ENCODE peak calls at places on chromosome 1, in eight cellular contexts. F is Peyer's patch, Q is prostate gland, K is heart left ventricle, L is uterus, M is breast epithelium, T is right lobe of liver, Z is lower leg skin. I is an unnamed sample.

GRCh38 chr1:5724847-5725246 is 267.4 kb downstream of the NPHP4 start:
- DNase-seq in L (no peak), K (no peak), T (peak), F (peak), Z (no peak), Q (no peak), M (no peak), I (no peak)

GRCh38 chr1:161994153-161994814 is 29.4 kb downstream of the OLFML2B start:
- DNase-seq in Z (no peak), F (no peak), Q (no peak), M (no peak), L (peak), K (no peak), T (no peak), I (no peak)

GRCh38 chr1:94894630-94895029 is 32.3 kb downstream of the CNN3 start:
- DNase-seq in L (no peak), K (no peak), F (no peak), Z (no peak), M (no peak), T (no peak), Q (no peak), I (no peak)

GRCh38 chr1:58072450-58072849 is 474.1 kb downstream of the OMA1 start:
- DNase-seq in F (no peak), K (no peak), L (no peak), Z (no peak), T (no peak), Q (no peak), M (no peak), I (no peak)

GRCh38 chr1:14500041-14500440 is 98.4 kb upstream of the KAZN start:
- DNase-seq in K (no peak), Q (no peak), L (no peak), Z (no peak), T (no peak), F (no peak), M (no peak), I (no peak)

GRCh38 chr1:221708076-221708571 is 33.8 kb downstream of the DUSP10 start:
- DNase-seq in M (no peak), T (no peak), L (no peak), F (no peak), K (no peak), Q (no peak), Z (peak), I (no peak)

GRCh38 chr1:66999640-67000400 is 54.1 kb downstream of the SLC35D1 start:
- DNase-seq in K (no peak), Z (no peak), M (no peak), T (no peak), Q (no peak), L (no peak), F (no peak), I (no peak)

GRCh38 chr1:207823531-207823879 is 71.7 kb downstream of the CD46 start:
- DNase-seq in K (no peak), Z (no peak), T (no peak), L (no peak), Q (no peak), M (no peak), F (no peak), I (no peak)

GRCh38 chr1:55690366-55690765 is 475.2 kb upstream of the USP24 start:
- DNase-seq in Z (no peak), T (no peak), Q (no peak), L (no peak), M (peak), K (no peak), F (no peak), I (no peak)

GRCh38 chr1:6443339-6444115 is 19.0 kb downstream of the ESPN start:
- DNase-seq in Q (no peak), F (no peak), Z (no peak), T (no peak), K (no peak), L (no peak), M (no peak), I (no peak)

GRCh38 chr1:98962156-98962555 is 42.5 kb downstream of the PLPPR5 start:
- DNase-seq in Z (no peak), T (no peak), M (no peak), Q (no peak), K (no peak), L (no peak), F (no peak), I (no peak)

GRCh38 chr1:145960468-145961108 is 2.8 kb upstream of the LIX1L start:
- DNase-seq in Q (peak), F (peak), K (peak), Z (peak), L (peak), M (peak), T (peak), I (peak)

GRCh38 chr1:174769961-174770549 is 229.7 kb upstream of the CACYBP start:
- DNase-seq in M (no peak), L (no peak), F (no peak), Z (no peak), Q (no peak), T (no peak), K (no peak), I (no peak)

GRCh38 chr1:97200627-97201026 is 479.0 kb downstream of the PTBP2 start:
- DNase-seq in Z (no peak), F (no peak), T (no peak), K (no peak), Q (no peak), M (no peak), L (no peak), I (no peak)

GRCh38 chr1:6638226-6638625 is 13.6 kb downstream of the THAP3 start:
- DNase-seq in L (peak), Z (peak), T (no peak), K (peak), F (no peak), Q (peak), M (no peak), I (no peak)

GRCh38 chr1:213418268-213419068 is 367.4 kb downstream of the RPS6KC1 start:
- DNase-seq in F (no peak), T (no peak), K (peak), Q (no peak), M (no peak), L (no peak), Z (no peak), I (no peak)

GRCh38 chr1:7595338-7595737 is 175.8 kb upstream of the VAMP3 start:
- DNase-seq in Q (no peak), F (no peak), L (no peak), K (no peak), M (no peak), Z (no peak), T (peak), I (no peak)

GRCh38 chr1:30405631-30406212 is 317.7 kb downstream of the MATN1 start:
- DNase-seq in K (peak), T (peak), L (no peak), Z (no peak), F (peak), M (peak), Q (no peak), I (no peak)

GRCh38 chr1:147496044-147496443 is 45.3 kb upstream of the BCL9 start:
- DNase-seq in L (no peak), M (no peak), F (no peak), Z (no peak), K (no peak), Q (no peak), T (no peak), I (no peak)

GRCh38 chr1:245773344-245773743 is 618.6 kb downstream of the KIF26B start:
- DNase-seq in Z (no peak), L (no peak), M (no peak), Q (no peak), F (no peak), K (no peak), T (no peak), I (no peak)

GRCh38 chr1:41536296-41536695 is 51.8 kb upstream of the EDN2 start:
- DNase-seq in T (no peak), M (no peak), L (peak), K (no peak), F (peak), Z (no peak), Q (no peak), I (peak)

GRCh38 chr1:215992620-215993019 is 425.5 kb downstream of the KCTD3 start:
- DNase-seq in L (no peak), Q (no peak), K (no peak), T (no peak), Z (no peak), F (no peak), M (no peak), I (no peak)

GRCh38 chr1:56676571-56677035 is 31.5 kb downstream of the PRKAA2 start:
- DNase-seq in T (no peak), K (no peak), M (no peak), F (no peak), L (no peak), Z (no peak), Q (no peak), I (peak)

GRCh38 chr1:54581621-54582035 is 33.6 kb downstream of the ACOT11 start:
- DNase-seq in K (peak), M (peak), T (peak), F (peak), L (peak), Z (peak), Q (peak), I (peak)
- TF ChIP-seq POLR2A in K (no peak), M (no peak), T (no peak), F (no peak), L (no peak), Z (no peak), Q (peak), I (peak)

GRCh38 chr1:151406176-151406575 is 6.8 kb downstream of the PSMB4 start:
- DNase-seq in L (no peak), Z (no peak), F (no peak), M (no peak), T (no peak), K (no peak), Q (no peak), I (no peak)
- H3K4me3 ChIP-seq in L (no peak), Z (no peak), F (no peak), M (no peak), T (no peak), K (no peak), Q (no peak), I (no peak)

DNA sequence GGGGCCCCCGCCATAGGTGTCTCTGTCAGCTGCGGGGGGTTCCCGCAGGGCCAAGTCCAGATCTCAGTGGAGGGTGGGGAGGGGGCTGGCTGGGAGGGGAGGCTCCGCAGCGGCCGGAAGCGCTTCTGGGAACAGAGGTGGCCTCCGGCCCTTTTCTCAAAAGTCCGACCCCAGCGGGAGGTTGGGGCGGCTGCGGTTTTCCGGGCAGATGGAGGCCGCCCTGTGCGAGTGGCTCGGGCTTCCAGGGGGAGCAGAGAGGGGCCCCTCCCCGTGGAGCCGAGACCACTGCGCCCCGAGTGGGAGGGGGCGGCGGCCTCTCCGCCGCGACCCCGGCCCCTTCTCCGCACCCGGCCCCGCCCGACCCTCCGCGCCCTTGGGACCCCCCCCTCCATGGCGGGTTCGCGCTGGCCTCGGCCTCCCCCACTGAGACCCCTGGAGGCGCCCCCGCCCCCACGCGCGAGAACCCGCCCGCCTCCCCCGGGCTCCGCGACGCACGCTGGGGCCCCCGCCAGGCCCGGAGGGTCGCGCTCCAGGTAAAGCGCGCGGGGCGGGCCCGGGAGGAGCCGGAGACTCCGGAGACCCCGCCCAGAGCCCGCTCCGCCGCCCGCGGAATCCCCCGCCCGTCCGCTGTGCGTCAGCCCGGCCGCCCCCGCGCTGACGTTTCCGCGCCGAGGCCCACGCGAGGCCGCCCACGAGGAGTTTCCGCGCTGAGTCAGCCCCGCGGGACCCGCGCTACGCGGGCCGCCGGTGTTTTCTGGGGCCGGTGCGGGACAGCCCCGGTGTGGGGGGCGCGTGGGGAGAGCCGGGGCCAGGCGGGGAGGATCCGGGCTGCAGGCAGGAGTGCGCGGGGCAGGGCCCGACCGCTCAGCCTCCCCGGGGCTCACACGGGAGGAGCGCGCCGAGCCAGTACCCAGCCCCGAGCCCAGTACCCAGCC is 5.2 kb downstream of the TNFRSF18 start:
- DNase-seq in Z (no peak), M (no peak), Q (peak), F (no peak), L (peak), T (peak), K (peak), I (no peak)
- TF ChIP-seq POLR2A in Z (no peak), M (no peak), Q (peak), F (no peak), L (no peak), T (no peak), K (no peak), I (no peak)

GRCh38 chr1:116680752-116681151 is 13.2 kb upstream of the IGSF3 start:
- DNase-seq in L (no peak), Z (no peak), Q (no peak), K (no peak), F (no peak), T (no peak), M (no peak), I (no peak)
- H3K4me3 ChIP-seq in L (no peak), Z (no peak), Q (no peak), K (no peak), F (no peak), T (no peak), M (no peak), I (no peak)

GRCh38 chr1:35192056-35192852 is 691 bp downstream of the SFPQ start:
- DNase-seq in Q (peak), F (peak), T (peak), K (peak), M (peak), L (peak), Z (peak), I (peak)
- TF ChIP-seq POLR2A in Q (peak), F (peak), T (peak), K (no peak), M (no peak), L (peak), Z (no peak), I (peak)